ENCODE peak calls at places on chromosome 4, in four cellular contexts. J is foreskin fibroblast, W is aorta, U is bronchial epithelial cell. H is an unnamed sample.

GRCh38 chr4:87179751-87180150 is 40.7 kb downstream of the KLHL8 start:
- DNase-seq in J (no peak), W (no peak), U (no peak), H (no peak)

GRCh38 chr4:86961605-86962295 is 26.9 kb downstream of the AFF1 start:
- DNase-seq in J (peak; percentile 45), W (no peak), U (no peak), H (no peak)

GRCh38 chr4:103002551-103002950 is 17.0 kb downstream of the SLC9B1 start:
- DNase-seq in J (peak; percentile 16), W (no peak), U (peak; percentile 23), H (no peak)

GRCh38 chr4:119020158-119020557 is 115.5 kb upstream of the MYOZ2 start:
- DNase-seq in J (peak; percentile 39), W (no peak), U (no peak), H (peak; percentile 53)

GRCh38 chr4:168877779-168878491 is 132.1 kb downstream of the CBR4 start:
- DNase-seq in J (no peak), W (peak; percentile 74), U (no peak), H (no peak)

GRCh38 chr4:146522862-146523205 is 1.1 kb upstream of the SLC10A7 start:
- DNase-seq in J (no peak), W (no peak), U (peak; percentile 10), H (no peak)

GRCh38 chr4:141155586-141155985 is 22.3 kb upstream of the RNF150 start:
- DNase-seq in J (no peak), W (no peak), U (no peak), H (no peak)

GRCh38 chr4:153729901-153730300 is 29.9 kb downstream of the RNF175 start:
- DNase-seq in J (no peak), W (no peak), U (no peak), H (no peak)

GRCh38 chr4:81631958-81632439 is 160.3 kb upstream of the RASGEF1B start:
- DNase-seq in J (peak; percentile 86), W (no peak), U (peak; percentile 100), H (no peak)

GRCh38 chr4:71944956-71945355 is 86.8 kb upstream of the NPFFR2 start:
- DNase-seq in J (no peak), W (no peak), U (peak; percentile 54), H (peak; percentile 11)

GRCh38 chr4:1604706-1605205 is 79.4 kb downstream of the FAM53A start:
- DNase-seq in J (no peak), W (peak; percentile 35), U (no peak), H (no peak)

GRCh38 chr4:52942936-52943335 is 80.8 kb downstream of the RASL11B start:
- DNase-seq in J (no peak), W (no peak), U (no peak), H (no peak)

GRCh38 chr4:94534401-94535312 is 82.9 kb downstream of the PDLIM5 start:
- DNase-seq in J (no peak), W (no peak), U (peak; percentile 72), H (no peak)

GRCh38 chr4:151798678-151799416 is 38.0 kb upstream of the GATB start:
- DNase-seq in J (no peak), W (no peak), U (no peak), H (no peak)

GRCh38 chr4:76691767-76692689 is 205.9 kb downstream of the SOWAHB start:
- DNase-seq in J (no peak), W (no peak), U (no peak), H (no peak)

GRCh38 chr4:48235050-48235449 is 34.6 kb downstream of the TEC start:
- DNase-seq in J (no peak), W (no peak), U (no peak), H (no peak)